ENCODE peak calls at places on chromosomes 7 and 10, in ten cellular contexts. Q, R, U, Y, W, B, X, J, O and E are unnamed samples.

GRCh38 chr7:18724311-18724710 is 228.8 kb downstream of the HDAC9 start:
- DNase-seq in X (peak; percentile 73), J (peak; percentile 23), U (no peak), O (no peak), R (no peak), W (peak; percentile 28), B (no peak), Q (no peak), Y (no peak), E (peak; percentile 46)

GRCh38 chr7:55129409-55130078 is 110.7 kb downstream of the EGFR start:
- DNase-seq in B (no peak), Y (no peak), Q (peak; percentile 59), O (peak; percentile 84), W (peak; percentile 73), J (peak; percentile 88), R (no peak), U (no peak), X (peak; percentile 93), E (peak; percentile 90)

GRCh38 chr7:148982596-148983219 is 45.6 kb downstream of the PDIA4 start:
- DNase-seq in X (no peak), O (peak; percentile 40), J (peak; percentile 54), Y (no peak), W (peak; percentile 38), B (peak; percentile 34), U (no peak), R (no peak), Q (no peak), E (peak; percentile 18)

GRCh38 chr10:79287973-79288715 is 59.1 kb upstream of the PPIF start:
- DNase-seq in W (no peak), B (no peak), Q (no peak), O (no peak), X (no peak), J (no peak), Y (no peak), U (no peak), R (no peak), E (no peak)

GRCh38 chr7:159093351-159093971 is 51.2 kb downstream of the VIPR2 start:
- DNase-seq in U (no peak), X (no peak), J (no peak), Y (no peak), R (no peak), W (no peak), B (no peak), Q (no peak), O (no peak), E (no peak)

GRCh38 chr10:28564905-28565304 is 32.0 kb downstream of the WAC start:
- DNase-seq in W (no peak), X (no peak), U (no peak), J (no peak), Y (no peak), B (no peak), Q (no peak), R (peak; percentile 34), O (no peak), E (no peak)

GRCh38 chr10:21531164-21531563 is 2.9 kb upstream of the MLLT10 start:
- DNase-seq in Q (no peak), R (no peak), Y (no peak), O (peak; percentile 30), W (peak; percentile 61), X (peak; percentile 39), J (peak; percentile 49), U (no peak), B (no peak), E (no peak)

GRCh38 chr7:1607001-1607400 is 37.2 kb upstream of the PSMG3 start:
- DNase-seq in R (no peak), U (no peak), W (no peak), O (no peak), X (no peak), J (no peak), B (no peak), Q (no peak), Y (no peak), E (no peak)

GRCh38 chr7:50418934-50419333 is 31.2 kb downstream of the FIGNL1 start:
- DNase-seq in U (no peak), W (no peak), Q (no peak), X (no peak), J (no peak), Y (no peak), R (no peak), O (no peak), B (no peak), E (no peak)

GRCh38 chr10:17200035-17200884 is 1.2 kb downstream of the TRDMT1 start:
- DNase-seq in Q (no peak), O (no peak), Y (no peak), J (peak; percentile 57), R (no peak), U (no peak), B (no peak), W (peak; percentile 35), X (no peak), E (no peak)

GRCh38 chr7:17706255-17706654 is 234.0 kb downstream of the SNX13 start:
- DNase-seq in X (no peak), Y (no peak), W (no peak), U (no peak), R (no peak), J (no peak), B (no peak), O (no peak), Q (no peak), E (no peak)

GRCh38 chr10:100998183-100998990 is 1.2 kb upstream of the LZTS2 start:
- DNase-seq in R (peak; percentile 69), O (peak; percentile 80), B (peak; percentile 77), Q (peak; percentile 93), W (peak; percentile 78), J (peak; percentile 82), Y (peak; percentile 89), X (peak; percentile 64), U (peak; percentile 64), E (peak; percentile 63)

GRCh38 chr7:99143853-99144672 is at the start of gene SMURF1:
- DNase-seq in Q (peak; percentile 67), R (peak; percentile 59), X (peak; percentile 22), U (peak; percentile 66), O (peak; percentile 62), Y (peak; percentile 23), J (peak; percentile 47), W (peak; percentile 57), B (peak; percentile 81), E (peak; percentile 66)

GRCh38 chr7:28410628-28411578 is 1.4 kb upstream of the CREB5 start:
- DNase-seq in Q (peak; percentile 44), X (peak; percentile 89), Y (no peak), B (peak; percentile 80), W (peak; percentile 61), U (no peak), R (peak; percentile 19), J (peak; percentile 16), O (peak; percentile 51), E (peak; percentile 37)

GRCh38 chr7:7913506-7913905 is 55.1 kb upstream of the GLCCI1 start:
- DNase-seq in X (no peak), B (no peak), O (no peak), U (no peak), Q (no peak), J (no peak), W (peak; percentile 52), R (no peak), Y (no peak), E (peak; percentile 23)

GRCh38 chr7:112157072-112157471 is 49.1 kb downstream of the DOCK4 start:
- DNase-seq in B (no peak), R (no peak), Y (no peak), O (peak; percentile 57), U (no peak), J (peak; percentile 99), Q (no peak), X (peak; percentile 88), W (peak; percentile 91), E (peak; percentile 48)

GRCh38 chr10:35758086-35758485 is 116.0 kb upstream of the FZD8 start:
- DNase-seq in X (no peak), O (no peak), J (no peak), B (no peak), U (no peak), Y (no peak), Q (no peak), R (no peak), W (no peak), E (no peak)

GRCh38 chr7:18694484-18694883 is 198.9 kb downstream of the HDAC9 start:
- DNase-seq in X (no peak), W (no peak), O (no peak), U (no peak), Q (no peak), Y (no peak), B (no peak), J (no peak), R (no peak), E (no peak)

GRCh38 chr7:108313086-108313485 is 143.2 kb downstream of the NRCAM start:
- DNase-seq in R (no peak), Y (no peak), U (no peak), B (no peak), X (no peak), W (no peak), J (no peak), O (no peak), Q (no peak), E (no peak)

GRCh38 chr10:71708301-71708703 is 11.3 kb downstream of the C10orf105 start:
- DNase-seq in J (no peak), B (peak; percentile 92), U (peak; percentile 64), Q (peak; percentile 62), Y (peak; percentile 76), R (no peak), O (peak; percentile 26), W (no peak), X (no peak), E (peak; percentile 44)

GRCh38 chr10:20481054-20481453 is 416.1 kb downstream of the NEBL start:
- DNase-seq in J (no peak), U (no peak), O (no peak), Y (no peak), X (no peak), Q (no peak), W (no peak), B (no peak), R (no peak), E (no peak)